ENCODE peak calls at places on chromosomes 13 and 19, in five cellular contexts. H, U, E, F and L are unnamed samples.

GRCh38 chr19:14410054-14410774 is 8.9 kb downstream of the DDX39A start:
- DNase-seq in U (no peak), F (no peak), H (no peak), E (no peak), L (no peak)

GRCh38 chr19:38392707-38393308 is 4.3 kb downstream of the SPRED3 start:
- DNase-seq in U (no peak), F (no peak), H (no peak), E (no peak), L (peak)

GRCh38 chr13:25977216-25977615 is 74.6 kb downstream of the SHISA2 start:
- DNase-seq in F (no peak), H (no peak), E (peak), U (no peak), L (no peak)

GRCh38 chr13:113666324-113666660 is 727 bp upstream of the GRK1 start:
- DNase-seq in F (peak), U (no peak), E (no peak), H (no peak), L (no peak)

GRCh38 chr13:106151056-106151699 is 384.3 kb downstream of the EFNB2 start:
- DNase-seq in U (no peak), F (no peak), H (no peak), E (no peak), L (peak)

GRCh38 chr19:44839272-44839671 is 6.8 kb upstream of the NECTIN2 start:
- DNase-seq in F (no peak), E (no peak), U (no peak), H (no peak), L (no peak)

GRCh38 chr13:41547253-41548000 is 90.1 kb downstream of the RGCC start:
- DNase-seq in F (peak), H (no peak), E (no peak), U (no peak), L (no peak)

GRCh38 chr13:37473035-37473434 is 125.5 kb downstream of the POSTN start:
- DNase-seq in H (no peak), E (peak), U (no peak), F (no peak), L (no peak)

GRCh38 chr13:101258071-101258470 is 158.2 kb downstream of the NALCN start:
- DNase-seq in E (no peak), H (no peak), F (no peak), U (no peak), L (peak)

DNA sequence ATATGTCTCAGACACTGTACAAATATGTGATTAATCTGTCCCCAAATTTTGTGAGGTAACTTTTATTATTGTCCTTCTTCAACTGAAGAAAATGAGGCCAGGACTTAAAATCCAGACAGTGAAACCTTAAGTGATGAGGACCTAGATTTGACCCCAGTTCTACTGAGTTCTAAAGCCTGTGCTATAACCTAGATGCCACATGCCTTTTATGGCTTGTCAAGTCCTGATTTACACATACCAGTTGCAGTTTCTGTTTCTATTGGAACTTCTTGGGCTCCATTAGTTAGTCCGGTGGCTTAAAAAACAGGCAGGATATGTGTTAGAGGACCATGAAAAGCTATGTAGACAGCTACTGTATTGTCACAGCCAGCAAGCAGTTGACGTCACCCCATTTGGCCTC is 436.5 kb upstream of the KLHL1 start:
- DNase-seq in H (no peak), F (no peak), U (no peak), E (no peak), L (no peak)
- TF ChIP-seq POLR2A in H (no peak), F (no peak), U (no peak), E (no peak), L (no peak)

GRCh38 chr13:94886191-94886590 is 173.8 kb upstream of the SOX21 start:
- DNase-seq in F (no peak), E (no peak), H (no peak), U (no peak), L (no peak)
- TF ChIP-seq POLR2A in F (no peak), E (no peak), H (no peak), U (no peak), L (no peak)

DNA sequence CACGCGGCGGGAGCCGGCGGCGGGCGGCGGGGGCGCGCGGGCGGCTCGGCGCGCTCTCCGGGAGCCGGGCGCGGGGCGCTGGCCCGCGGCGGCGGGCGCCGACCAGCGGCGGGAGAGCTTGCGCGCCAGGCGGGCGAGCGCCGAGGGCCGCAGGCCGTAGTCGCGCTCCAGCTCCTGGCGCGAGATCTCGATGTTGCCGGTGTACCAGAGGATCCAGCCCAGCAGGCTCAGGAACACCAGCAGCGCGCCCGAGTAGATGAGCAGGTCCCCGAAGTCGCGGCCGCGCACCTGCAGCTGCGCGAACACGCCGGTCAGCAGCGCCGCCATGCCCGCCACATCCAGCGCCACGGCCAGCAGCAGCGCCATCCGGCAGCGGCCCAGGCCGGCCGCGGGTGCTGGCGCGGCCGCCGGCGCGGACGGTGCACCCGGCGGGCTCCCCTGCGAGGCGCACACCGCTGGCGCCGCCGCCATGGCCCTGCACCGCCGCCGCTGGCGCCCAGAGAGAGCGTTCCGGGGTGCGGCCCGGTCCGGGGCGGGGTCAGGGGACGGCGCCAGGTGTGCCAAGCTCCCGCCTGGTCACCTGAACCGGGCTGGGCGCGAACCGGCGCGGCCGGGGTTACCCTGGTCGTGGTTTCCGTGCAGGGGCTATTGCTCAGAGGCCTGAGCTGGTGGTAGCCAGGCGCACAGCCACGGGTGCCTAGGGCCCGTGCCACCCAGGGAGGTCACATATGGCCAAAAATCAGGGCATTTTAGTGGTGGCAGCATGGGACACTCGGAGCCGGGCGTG is at the start of gene TMEM238:
- DNase-seq in U (peak), H (no peak), F (peak), E (peak), L (no peak)
- TF ChIP-seq POLR2A in U (peak), H (no peak), F (no peak), E (no peak), L (no peak)

GRCh38 chr19:917323-918151 is at the start of gene KISS1R:
- DNase-seq in E (peak), U (no peak), F (no peak), H (no peak), L (no peak)
- TF ChIP-seq POLR2A in E (no peak), U (no peak), F (no peak), H (no peak), L (no peak)

DNA sequence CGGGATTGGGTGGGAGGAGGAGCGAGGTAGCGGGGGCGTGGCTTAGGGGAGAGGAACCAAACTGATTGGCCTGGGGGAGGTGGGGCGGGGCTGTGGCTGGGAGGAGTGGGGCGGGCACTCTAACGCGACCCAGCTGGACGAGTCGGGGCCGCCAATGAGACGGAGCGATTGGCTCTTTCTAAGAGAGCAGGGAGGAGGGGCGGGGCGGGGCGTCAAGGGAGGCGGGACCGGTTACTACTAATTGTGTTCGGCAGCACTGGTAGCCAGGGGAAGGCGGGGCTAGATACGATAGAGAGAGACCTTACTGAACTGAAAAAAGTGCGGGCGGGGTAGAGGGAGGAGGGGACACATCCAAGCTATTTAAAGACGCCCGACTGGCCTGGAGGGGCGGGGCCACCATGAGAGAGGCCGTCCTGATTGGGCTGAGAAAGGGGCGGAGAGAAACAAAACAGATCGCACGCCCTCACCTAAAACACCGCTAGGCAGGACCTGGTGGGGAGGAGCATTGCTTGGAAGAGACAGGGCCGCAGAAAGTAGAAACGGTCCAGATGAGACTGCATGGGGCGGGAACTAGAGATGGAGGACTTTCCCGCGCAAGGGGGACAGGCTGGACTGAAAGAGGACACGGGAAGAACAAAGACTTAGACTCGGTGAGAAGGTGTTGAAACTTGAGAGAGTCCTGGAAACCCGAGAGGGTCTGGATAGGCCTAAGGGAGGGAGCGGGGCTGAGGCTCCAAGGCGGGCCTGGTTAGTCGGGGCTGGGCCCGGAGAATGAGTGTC is at the start of gene KCNC3:
- DNase-seq in U (peak), E (peak), F (peak), H (peak), L (peak)
- TF ChIP-seq POLR2A in U (peak), E (peak), F (peak), H (peak), L (no peak)

GRCh38 chr19:58572818-58573657 is at the start of gene MZF1:
- DNase-seq in F (peak), U (peak), E (peak), H (peak), L (peak)
- TF ChIP-seq POLR2A in F (no peak), U (peak), E (peak), H (peak), L (peak)

GRCh38 chr19:10655457-10656312 is 1.5 kb downstream of the ILF3 start:
- DNase-seq in E (no peak), F (no peak), H (no peak), U (no peak), L (no peak)

GRCh38 chr19:10654610-10655456 is 687 bp downstream of the ILF3 start:
- DNase-seq in H (peak), E (peak), U (peak), F (peak), L (peak)

GRCh38 chr19:10653482-10653731 is 739 bp upstream of the ILF3 start:
- DNase-seq in F (no peak), H (no peak), E (no peak), U (no peak), L (no peak)

GRCh38 chr19:10651821-10652220 is 2.3 kb upstream of the ILF3 start:
- DNase-seq in F (no peak), U (no peak), E (no peak), H (no peak), L (no peak)

DNA sequence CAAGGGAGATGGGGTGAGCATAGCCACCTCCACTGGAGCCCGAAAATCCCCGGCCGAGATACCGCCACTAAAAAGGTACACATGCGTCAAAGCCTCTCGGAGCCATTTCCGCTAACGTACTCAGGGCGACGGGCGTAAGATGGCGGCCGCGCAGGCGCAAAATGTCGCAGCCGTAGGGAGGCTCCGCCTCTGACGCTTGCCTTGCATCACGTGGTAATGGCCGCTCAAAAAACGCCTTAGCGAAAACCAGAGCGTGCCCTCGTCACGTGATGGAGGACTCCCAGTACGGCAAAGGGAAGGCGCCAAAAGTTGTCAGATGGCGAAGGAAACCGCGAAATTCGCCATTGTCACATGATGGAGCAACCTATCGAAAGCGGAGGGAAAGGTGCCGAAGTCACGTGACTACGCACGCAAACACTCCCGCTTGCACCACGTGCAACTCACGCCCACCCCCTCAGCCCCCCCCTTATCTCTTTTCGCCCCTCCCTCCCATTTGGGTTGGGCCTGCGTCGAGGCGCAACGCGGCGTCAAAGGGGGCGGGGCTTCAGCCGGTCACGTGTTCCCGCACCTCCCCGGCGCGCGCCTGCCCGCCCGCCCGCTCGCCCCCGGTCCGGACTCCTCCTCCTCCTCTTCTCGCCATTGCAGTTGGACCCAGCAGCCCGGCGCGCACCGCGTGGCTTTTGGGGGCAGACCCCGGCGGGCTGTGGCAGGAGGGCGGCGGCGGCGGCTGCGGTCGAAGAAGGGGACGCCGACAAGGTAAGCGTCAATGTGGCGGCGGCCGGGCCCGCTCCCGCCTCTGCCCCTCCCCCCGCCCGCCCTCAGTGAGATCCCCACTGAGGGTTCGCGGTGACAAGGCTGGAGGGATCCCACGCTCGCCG is at the start of gene ILF3:
- DNase-seq in E (peak), U (peak), H (peak), F (peak), L (peak)
- TF ChIP-seq POLR2A in E (peak), U (peak), H (peak), F (peak), L (peak)

GRCh38 chr19:49889687-49890348 is 6.9 kb downstream of the IL4I1 start:
- DNase-seq in H (peak), U (peak), E (peak), F (peak), L (no peak)
- TF ChIP-seq POLR2A in H (no peak), U (no peak), E (no peak), F (no peak), L (no peak)

DNA sequence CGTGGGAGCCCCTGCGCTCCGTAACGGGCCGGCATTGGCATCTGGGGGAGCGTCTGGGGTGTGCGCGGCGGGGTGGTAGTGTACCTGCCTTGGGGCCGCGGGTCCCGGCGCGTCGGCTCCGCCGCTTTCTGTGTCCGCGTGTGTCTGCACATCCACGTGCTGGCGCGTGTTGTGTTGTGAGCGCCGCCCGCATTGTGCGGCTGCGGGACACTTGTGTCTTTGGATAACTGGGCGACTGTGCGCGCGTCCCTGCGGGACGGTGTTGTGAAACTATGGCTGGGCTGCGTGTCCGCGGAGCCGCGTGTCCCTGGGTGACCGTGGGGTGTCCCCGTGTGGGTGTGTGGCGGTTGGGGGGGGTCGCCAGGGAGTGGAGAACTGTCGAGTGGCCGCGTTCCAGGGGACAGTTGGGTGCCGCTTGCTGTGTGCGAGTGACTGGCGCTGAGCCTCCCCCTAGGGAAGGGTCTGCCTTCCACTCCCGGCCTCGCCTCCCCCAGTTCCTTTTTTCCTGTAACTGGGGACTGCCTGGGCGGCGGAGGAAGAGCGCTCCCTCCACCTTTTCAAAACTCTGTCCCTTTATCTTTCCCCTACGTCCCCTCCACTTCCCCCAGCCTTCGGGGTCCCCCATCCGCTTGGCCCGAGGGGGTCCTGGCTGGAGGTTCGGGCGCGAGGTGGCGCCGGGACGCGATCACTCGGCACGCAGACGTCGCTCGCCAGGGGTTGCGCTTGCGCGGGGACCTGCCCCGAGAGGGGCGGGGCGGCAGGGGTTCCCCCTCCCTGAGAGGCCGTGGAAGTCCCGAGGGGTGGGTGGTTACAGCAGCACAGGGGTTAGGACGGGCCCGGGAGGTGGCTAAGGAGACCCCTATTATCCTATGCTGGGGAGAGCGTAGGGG is 5.6 kb upstream of the NFIC start:
- DNase-seq in E (peak), H (peak), U (peak), F (no peak), L (no peak)
- TF ChIP-seq POLR2A in E (no peak), H (peak), U (peak), F (peak), L (peak)